ENCODE peak calls at places on chromosomes 13 and 19, in six cellular contexts. One of them, this sample, is unnamed.
A peak's percentile ranks its signal among the peaks of the same experiment; 100 is the strongest.

GRCh38 chr19:2226051-2226839 is 9.9 kb downstream of the PLEKHJ1 start:
- DNase-seq in GM12892: no peak
- DNase-seq in stimulated activated naive B cell treated with anti-CD40 and anti-IgM and Interleukin-4, amounts not matched to agents 10 μg/mL and 1 μg/mL and 100 μg/mL, for 72 hours: no peak
- DNase-seq in H54: no peak
- DNase-seq in amygdala: no peak
- DNase-seq in hypothalamus: no peak
- DNase-seq in this sample: no peak

GRCh38 chr13:32063622-32064233 is 32.2 kb downstream of the FRY start:
- DNase-seq in H54: no peak
- DNase-seq in hypothalamus: no peak
- DNase-seq in stimulated activated naive B cell treated with anti-CD40 and anti-IgM and Interleukin-4, amounts not matched to agents 10 μg/mL and 1 μg/mL and 100 μg/mL, for 72 hours: no peak
- DNase-seq in amygdala: no peak
- DNase-seq in GM12892: no peak
- DNase-seq in this sample: no peak

GRCh38 chr13:33287142-33287882 is 1.8 kb upstream of the STARD13 start:
- DNase-seq in stimulated activated naive B cell treated with anti-CD40 and anti-IgM and Interleukin-4, amounts not matched to agents 10 μg/mL and 1 μg/mL and 100 μg/mL, for 72 hours: no peak
- DNase-seq in GM12892: no peak
- DNase-seq in hypothalamus: no peak
- DNase-seq in H54: no peak
- DNase-seq in amygdala: no peak
- DNase-seq in this sample: no peak

GRCh38 chr19:4369888-4370260 is 26.5 kb downstream of the MPND start:
- DNase-seq in H54: no peak
- DNase-seq in stimulated activated naive B cell treated with anti-CD40 and anti-IgM and Interleukin-4, amounts not matched to agents 10 μg/mL and 1 μg/mL and 100 μg/mL, for 72 hours: peak; percentile 66
- DNase-seq in GM12892: peak; percentile 59
- DNase-seq in hypothalamus: peak; percentile 76
- DNase-seq in amygdala: peak; percentile 42
- DNase-seq in this sample: no peak

GRCh38 chr19:18102916-18103542 is 5.5 kb downstream of the MAST3 start:
- DNase-seq in H54: no peak
- DNase-seq in hypothalamus: no peak
- DNase-seq in stimulated activated naive B cell treated with anti-CD40 and anti-IgM and Interleukin-4, amounts not matched to agents 10 μg/mL and 1 μg/mL and 100 μg/mL, for 72 hours: no peak
- DNase-seq in GM12892: no peak
- DNase-seq in amygdala: no peak
- DNase-seq in this sample: no peak

GRCh38 chr13:21674271-21675009 is 3.6 kb downstream of the FGF9 start:
- DNase-seq in GM12892: peak; percentile 26
- DNase-seq in H54: no peak
- DNase-seq in stimulated activated naive B cell treated with anti-CD40 and anti-IgM and Interleukin-4, amounts not matched to agents 10 μg/mL and 1 μg/mL and 100 μg/mL, for 72 hours: no peak
- DNase-seq in amygdala: no peak
- DNase-seq in hypothalamus: no peak
- DNase-seq in this sample: no peak

GRCh38 chr19:41350735-41351338 is 2.9 kb downstream of the TGFB1 start:
- DNase-seq in stimulated activated naive B cell treated with anti-CD40 and anti-IgM and Interleukin-4, amounts not matched to agents 10 μg/mL and 1 μg/mL and 100 μg/mL, for 72 hours: no peak
- DNase-seq in GM12892: no peak
- DNase-seq in amygdala: no peak
- DNase-seq in H54: no peak
- DNase-seq in hypothalamus: no peak
- DNase-seq in this sample: no peak

GRCh38 chr19:16397791-16398529 is 73.3 kb downstream of the KLF2 start:
- DNase-seq in GM12892: no peak
- DNase-seq in stimulated activated naive B cell treated with anti-CD40 and anti-IgM and Interleukin-4, amounts not matched to agents 10 μg/mL and 1 μg/mL and 100 μg/mL, for 72 hours: no peak
- DNase-seq in H54: no peak
- DNase-seq in amygdala: no peak
- DNase-seq in hypothalamus: no peak
- DNase-seq in this sample: no peak

GRCh38 chr13:94640676-94641075 is 39.0 kb downstream of the GPR180 start:
- DNase-seq in stimulated activated naive B cell treated with anti-CD40 and anti-IgM and Interleukin-4, amounts not matched to agents 10 μg/mL and 1 μg/mL and 100 μg/mL, for 72 hours: no peak
- DNase-seq in amygdala: no peak
- DNase-seq in H54: no peak
- DNase-seq in GM12892: no peak
- DNase-seq in hypothalamus: no peak
- DNase-seq in this sample: no peak

GRCh38 chr13:98581971-98582702 is 5.2 kb upstream of the STK24 start:
- DNase-seq in stimulated activated naive B cell treated with anti-CD40 and anti-IgM and Interleukin-4, amounts not matched to agents 10 μg/mL and 1 μg/mL and 100 μg/mL, for 72 hours: no peak
- DNase-seq in H54: peak; percentile 77
- DNase-seq in hypothalamus: no peak
- DNase-seq in GM12892: no peak
- DNase-seq in amygdala: no peak
- DNase-seq in this sample: no peak

GRCh38 chr13:40251343-40252032 is 415.0 kb downstream of the FOXO1 start:
- DNase-seq in stimulated activated naive B cell treated with anti-CD40 and anti-IgM and Interleukin-4, amounts not matched to agents 10 μg/mL and 1 μg/mL and 100 μg/mL, for 72 hours: no peak
- DNase-seq in hypothalamus: no peak
- DNase-seq in amygdala: no peak
- DNase-seq in GM12892: no peak
- DNase-seq in H54: no peak
- DNase-seq in this sample: no peak

GRCh38 chr19:53132231-53132991 is at the start of gene ZNF415:
- DNase-seq in hypothalamus: peak; percentile 76
- DNase-seq in H54: peak; percentile 95
- DNase-seq in amygdala: peak; percentile 62
- DNase-seq in stimulated activated naive B cell treated with anti-CD40 and anti-IgM and Interleukin-4, amounts not matched to agents 10 μg/mL and 1 μg/mL and 100 μg/mL, for 72 hours: peak; percentile 76
- DNase-seq in GM12892: no peak
- DNase-seq in this sample: no peak

GRCh38 chr13:104034891-104035290 is 968.7 kb upstream of the SLC10A2 start:
- DNase-seq in amygdala: no peak
- DNase-seq in H54: no peak
- DNase-seq in hypothalamus: no peak
- DNase-seq in GM12892: no peak
- DNase-seq in stimulated activated naive B cell treated with anti-CD40 and anti-IgM and Interleukin-4, amounts not matched to agents 10 μg/mL and 1 μg/mL and 100 μg/mL, for 72 hours: no peak
- DNase-seq in this sample: no peak

GRCh38 chr13:80334582-80335260 is 6.2 kb downstream of the SPRY2 start:
- DNase-seq in GM12892: no peak
- DNase-seq in amygdala: no peak
- DNase-seq in H54: no peak
- DNase-seq in hypothalamus: no peak
- DNase-seq in stimulated activated naive B cell treated with anti-CD40 and anti-IgM and Interleukin-4, amounts not matched to agents 10 μg/mL and 1 μg/mL and 100 μg/mL, for 72 hours: no peak
- DNase-seq in this sample: no peak

GRCh38 chr13:57634829-57635165 is 3.3 kb downstream of the PCDH17 start:
- DNase-seq in H54: no peak
- DNase-seq in hypothalamus: peak; percentile 64
- DNase-seq in amygdala: no peak
- DNase-seq in stimulated activated naive B cell treated with anti-CD40 and anti-IgM and Interleukin-4, amounts not matched to agents 10 μg/mL and 1 μg/mL and 100 μg/mL, for 72 hours: no peak
- DNase-seq in GM12892: no peak
- DNase-seq in this sample: no peak

GRCh38 chr19:5903054-5903501 is 512 bp downstream of the NDUFA11 start:
- DNase-seq in amygdala: no peak
- DNase-seq in H54: peak; percentile 45
- DNase-seq in stimulated activated naive B cell treated with anti-CD40 and anti-IgM and Interleukin-4, amounts not matched to agents 10 μg/mL and 1 μg/mL and 100 μg/mL, for 72 hours: peak; percentile 10
- DNase-seq in GM12892: no peak
- DNase-seq in hypothalamus: no peak
- DNase-seq in this sample: no peak

GRCh38 chr13:41700790-41701310 is 243.5 kb downstream of the RGCC start:
- DNase-seq in stimulated activated naive B cell treated with anti-CD40 and anti-IgM and Interleukin-4, amounts not matched to agents 10 μg/mL and 1 μg/mL and 100 μg/mL, for 72 hours: no peak
- DNase-seq in amygdala: no peak
- DNase-seq in hypothalamus: no peak
- DNase-seq in GM12892: no peak
- DNase-seq in H54: no peak
- DNase-seq in this sample: peak; percentile 24

GRCh38 chr19:50248826-50249225 is 45.4 kb downstream of the MYH14 start:
- DNase-seq in hypothalamus: no peak
- DNase-seq in amygdala: no peak
- DNase-seq in H54: no peak
- DNase-seq in stimulated activated naive B cell treated with anti-CD40 and anti-IgM and Interleukin-4, amounts not matched to agents 10 μg/mL and 1 μg/mL and 100 μg/mL, for 72 hours: no peak
- DNase-seq in GM12892: no peak
- DNase-seq in this sample: no peak

GRCh38 chr19:49064768-49065611 is at the start of gene NTF4:
- DNase-seq in amygdala: no peak
- DNase-seq in hypothalamus: no peak
- DNase-seq in H54: no peak
- DNase-seq in stimulated activated naive B cell treated with anti-CD40 and anti-IgM and Interleukin-4, amounts not matched to agents 10 μg/mL and 1 μg/mL and 100 μg/mL, for 72 hours: no peak
- DNase-seq in GM12892: no peak
- DNase-seq in this sample: no peak

GRCh38 chr13:45434556-45435371 is 16.6 kb upstream of the SLC25A30 start:
- DNase-seq in amygdala: no peak
- DNase-seq in hypothalamus: no peak
- DNase-seq in GM12892: no peak
- DNase-seq in H54: no peak
- DNase-seq in stimulated activated naive B cell treated with anti-CD40 and anti-IgM and Interleukin-4, amounts not matched to agents 10 μg/mL and 1 μg/mL and 100 μg/mL, for 72 hours: no peak
- DNase-seq in this sample: no peak

GRCh38 chr19:55342044-55342531 is 2.4 kb downstream of the KMT5C start:
- DNase-seq in H54: no peak
- DNase-seq in hypothalamus: no peak
- DNase-seq in amygdala: no peak
- DNase-seq in stimulated activated naive B cell treated with anti-CD40 and anti-IgM and Interleukin-4, amounts not matched to agents 10 μg/mL and 1 μg/mL and 100 μg/mL, for 72 hours: no peak
- DNase-seq in GM12892: no peak
- DNase-seq in this sample: no peak

GRCh38 chr19:5974721-5975387 is 3.1 kb downstream of the RANBP3 start:
- DNase-seq in hypothalamus: no peak
- DNase-seq in amygdala: no peak
- DNase-seq in GM12892: no peak
- DNase-seq in stimulated activated naive B cell treated with anti-CD40 and anti-IgM and Interleukin-4, amounts not matched to agents 10 μg/mL and 1 μg/mL and 100 μg/mL, for 72 hours: no peak
- DNase-seq in H54: no peak
- DNase-seq in this sample: no peak

GRCh38 chr13:47426126-47426849 is 529.4 kb upstream of the HTR2A start:
- DNase-seq in hypothalamus: no peak
- DNase-seq in stimulated activated naive B cell treated with anti-CD40 and anti-IgM and Interleukin-4, amounts not matched to agents 10 μg/mL and 1 μg/mL and 100 μg/mL, for 72 hours: no peak
- DNase-seq in GM12892: no peak
- DNase-seq in amygdala: no peak
- DNase-seq in H54: no peak
- DNase-seq in this sample: no peak

GRCh38 chr19:8607386-8607785 is 3.1 kb downstream of the ADAMTS10 start:
- DNase-seq in amygdala: no peak
- DNase-seq in GM12892: no peak
- DNase-seq in H54: peak; percentile 67
- DNase-seq in stimulated activated naive B cell treated with anti-CD40 and anti-IgM and Interleukin-4, amounts not matched to agents 10 μg/mL and 1 μg/mL and 100 μg/mL, for 72 hours: no peak
- DNase-seq in hypothalamus: no peak
- DNase-seq in this sample: no peak

GRCh38 chr13:78404961-78405360 is 198.4 kb downstream of the POU4F1 start:
- DNase-seq in amygdala: no peak
- DNase-seq in stimulated activated naive B cell treated with anti-CD40 and anti-IgM and Interleukin-4, amounts not matched to agents 10 μg/mL and 1 μg/mL and 100 μg/mL, for 72 hours: no peak
- DNase-seq in H54: no peak
- DNase-seq in hypothalamus: no peak
- DNase-seq in GM12892: no peak
- DNase-seq in this sample: no peak

GRCh38 chr19:46976845-46977320 is 42.8 kb upstream of the NPAS1 start:
- DNase-seq in hypothalamus: no peak
- DNase-seq in H54: no peak
- DNase-seq in GM12892: no peak
- DNase-seq in amygdala: no peak
- DNase-seq in stimulated activated naive B cell treated with anti-CD40 and anti-IgM and Interleukin-4, amounts not matched to agents 10 μg/mL and 1 μg/mL and 100 μg/mL, for 72 hours: no peak
- DNase-seq in this sample: no peak

GRCh38 chr19:1923319-1923718 is 17.7 kb upstream of the CSNK1G2 start:
- DNase-seq in amygdala: no peak
- DNase-seq in GM12892: no peak
- DNase-seq in hypothalamus: no peak
- DNase-seq in H54: no peak
- DNase-seq in stimulated activated naive B cell treated with anti-CD40 and anti-IgM and Interleukin-4, amounts not matched to agents 10 μg/mL and 1 μg/mL and 100 μg/mL, for 72 hours: no peak
- DNase-seq in this sample: no peak

GRCh38 chr19:6233827-6234511 is 45.8 kb downstream of the MLLT1 start:
- DNase-seq in H54: no peak
- DNase-seq in GM12892: no peak
- DNase-seq in amygdala: no peak
- DNase-seq in hypothalamus: no peak
- DNase-seq in stimulated activated naive B cell treated with anti-CD40 and anti-IgM and Interleukin-4, amounts not matched to agents 10 μg/mL and 1 μg/mL and 100 μg/mL, for 72 hours: no peak
- DNase-seq in this sample: no peak

GRCh38 chr13:46553886-46554855 is 1.2 kb downstream of the LRCH1 start:
- DNase-seq in stimulated activated naive B cell treated with anti-CD40 and anti-IgM and Interleukin-4, amounts not matched to agents 10 μg/mL and 1 μg/mL and 100 μg/mL, for 72 hours: peak; percentile 70
- DNase-seq in hypothalamus: peak; percentile 43
- DNase-seq in H54: peak; percentile 41
- DNase-seq in amygdala: peak; percentile 45
- DNase-seq in GM12892: peak; percentile 55
- DNase-seq in this sample: peak; percentile 71

GRCh38 chr13:40549500-40550094 is 116.8 kb downstream of the FOXO1 start:
- DNase-seq in H54: no peak
- DNase-seq in amygdala: no peak
- DNase-seq in GM12892: no peak
- DNase-seq in hypothalamus: no peak
- DNase-seq in stimulated activated naive B cell treated with anti-CD40 and anti-IgM and Interleukin-4, amounts not matched to agents 10 μg/mL and 1 μg/mL and 100 μg/mL, for 72 hours: no peak
- DNase-seq in this sample: no peak

GRCh38 chr19:32104465-32105235 is 240.8 kb upstream of the ZNF507 start:
- DNase-seq in amygdala: no peak
- DNase-seq in H54: peak; percentile 60
- DNase-seq in hypothalamus: no peak
- DNase-seq in GM12892: no peak
- DNase-seq in stimulated activated naive B cell treated with anti-CD40 and anti-IgM and Interleukin-4, amounts not matched to agents 10 μg/mL and 1 μg/mL and 100 μg/mL, for 72 hours: no peak
- DNase-seq in this sample: peak; percentile 24

GRCh38 chr19:7515471-7516226 is at the start of gene ZNF358:
- DNase-seq in amygdala: peak; percentile 51
- DNase-seq in hypothalamus: peak; percentile 89
- DNase-seq in GM12892: peak; percentile 83
- DNase-seq in stimulated activated naive B cell treated with anti-CD40 and anti-IgM and Interleukin-4, amounts not matched to agents 10 μg/mL and 1 μg/mL and 100 μg/mL, for 72 hours: peak; percentile 38
- DNase-seq in H54: peak; percentile 91
- DNase-seq in this sample: peak; percentile 50

This sample was measured in A549.